ENCODE peak calls at places on chromosomes 12 and 14, in five cellular contexts. Q, L, Z, U and D are unnamed samples.

GRCh38 chr14:70822706-70823185 is 13.4 kb upstream of the MAP3K9 start:
- DNase-seq in Z (no peak), L (peak; percentile 75), Q (peak; percentile 36), U (no peak), D (peak; percentile 56)

GRCh38 chr12:15858348-15858747 is 23.8 kb upstream of the STRAP start:
- DNase-seq in Q (no peak), L (peak; percentile 8), Z (no peak), U (no peak), D (no peak)

GRCh38 chr14:64147126-64147790 is 146.9 kb downstream of the ESR2 start:
- DNase-seq in U (no peak), Q (peak; percentile 20), L (no peak), Z (no peak), D (no peak)

GRCh38 chr14:37708481-37708880 is 113.1 kb downstream of the TTC6 start:
- DNase-seq in Z (no peak), Q (no peak), U (no peak), L (no peak), D (no peak)

GRCh38 chr12:64796205-64796845 is 28.1 kb upstream of the TBC1D30 start:
- DNase-seq in Z (no peak), Q (peak; percentile 54), L (peak; percentile 85), U (peak; percentile 35), D (peak; percentile 68)

GRCh38 chr12:1443421-1444141 is 150.8 kb downstream of the FBXL14 start:
- DNase-seq in L (peak; percentile 32), U (no peak), Z (no peak), Q (peak; percentile 11), D (no peak)

GRCh38 chr12:76530531-76530930 is 29.0 kb downstream of the OSBPL8 start:
- DNase-seq in U (no peak), Q (no peak), L (no peak), Z (no peak), D (no peak)

GRCh38 chr12:3797649-3798048 is 44.7 kb upstream of the CRACR2A start:
- DNase-seq in L (no peak), U (no peak), Q (no peak), Z (no peak), D (no peak)

GRCh38 chr14:76962303-76962660 is 66.2 kb downstream of the IRF2BPL start:
- DNase-seq in U (no peak), L (no peak), Z (no peak), Q (no peak), D (no peak)

GRCh38 chr12:93571360-93571853 is 1.1 kb upstream of the SOCS2 start:
- DNase-seq in U (peak; percentile 41), Z (peak; percentile 84), Q (no peak), L (peak; percentile 77), D (peak; percentile 84)

GRCh38 chr12:110174373-110174996 is 50.3 kb downstream of the IFT81 start:
- DNase-seq in Z (no peak), U (no peak), L (no peak), Q (no peak), D (no peak)

GRCh38 chr12:69929531-69929930 is 104.5 kb downstream of the MYRFL start:
- DNase-seq in L (no peak), U (no peak), Z (no peak), Q (no peak), D (no peak)

GRCh38 chr14:103021817-103022668 is 35.3 kb downstream of the CDC42BPB start:
- DNase-seq in Z (no peak), L (no peak), Q (no peak), U (no peak), D (no peak)

GRCh38 chr12:12445882-12446181 is 89.0 kb downstream of the BORCS5 start:
- DNase-seq in Z (no peak), L (no peak), U (no peak), Q (no peak), D (no peak)

GRCh38 chr14:42140831-42141279 is 534.2 kb downstream of the LRFN5 start:
- DNase-seq in U (no peak), Z (no peak), L (no peak), Q (no peak), D (no peak)

GRCh38 chr12:104480826-104481457 is 24.2 kb downstream of the CHST11 start:
- DNase-seq in Z (peak; percentile 78), Q (no peak), U (no peak), L (no peak), D (no peak)

GRCh38 chr12:685388-685787 is 22.1 kb upstream of the NINJ2 start:
- DNase-seq in Z (no peak), U (peak; percentile 69), L (no peak), Q (no peak), D (no peak)

GRCh38 chr12:11812558-11813421 is 163.3 kb downstream of the ETV6 start:
- DNase-seq in U (no peak), L (peak; percentile 33), Q (no peak), Z (no peak), D (peak; percentile 46)

GRCh38 chr14:104075530-104076151 is 9.9 kb upstream of the ASPG start:
- DNase-seq in U (no peak), L (no peak), Q (no peak), Z (no peak), D (no peak)

GRCh38 chr14:61284001-61284400 is 2.9 kb upstream of the TMEM30B start:
- DNase-seq in L (no peak), Q (no peak), Z (no peak), U (no peak), D (no peak)

GRCh38 chr12:12365931-12366431 is 9.1 kb downstream of the BORCS5 start:
- DNase-seq in Q (no peak), Z (no peak), L (no peak), U (no peak), D (no peak)

GRCh38 chr12:18576104-18576622 is 161.6 kb downstream of the PLCZ1 start:
- DNase-seq in Z (no peak), U (no peak), L (no peak), Q (no peak), D (no peak)

GRCh38 chr14:92039720-92040430 is at the start of gene TRIP11:
- DNase-seq in L (peak; percentile 94), U (peak; percentile 94), Q (peak; percentile 98), Z (peak; percentile 96), D (peak; percentile 90)

GRCh38 chr14:92037989-92038388 is 1.9 kb downstream of the TRIP11 start:
- DNase-seq in Z (no peak), U (no peak), Q (no peak), L (no peak), D (no peak)

GRCh38 chr14:92040431-92041040 is 677 bp upstream of the TRIP11 start:
- DNase-seq in Q (peak; percentile 32), U (no peak), L (peak; percentile 12), Z (no peak), D (no peak)

GRCh38 chr14:92041203-92041602 is 1.3 kb upstream of the TRIP11 start:
- DNase-seq in Q (no peak), L (no peak), Z (no peak), U (no peak), D (no peak)

DNA sequence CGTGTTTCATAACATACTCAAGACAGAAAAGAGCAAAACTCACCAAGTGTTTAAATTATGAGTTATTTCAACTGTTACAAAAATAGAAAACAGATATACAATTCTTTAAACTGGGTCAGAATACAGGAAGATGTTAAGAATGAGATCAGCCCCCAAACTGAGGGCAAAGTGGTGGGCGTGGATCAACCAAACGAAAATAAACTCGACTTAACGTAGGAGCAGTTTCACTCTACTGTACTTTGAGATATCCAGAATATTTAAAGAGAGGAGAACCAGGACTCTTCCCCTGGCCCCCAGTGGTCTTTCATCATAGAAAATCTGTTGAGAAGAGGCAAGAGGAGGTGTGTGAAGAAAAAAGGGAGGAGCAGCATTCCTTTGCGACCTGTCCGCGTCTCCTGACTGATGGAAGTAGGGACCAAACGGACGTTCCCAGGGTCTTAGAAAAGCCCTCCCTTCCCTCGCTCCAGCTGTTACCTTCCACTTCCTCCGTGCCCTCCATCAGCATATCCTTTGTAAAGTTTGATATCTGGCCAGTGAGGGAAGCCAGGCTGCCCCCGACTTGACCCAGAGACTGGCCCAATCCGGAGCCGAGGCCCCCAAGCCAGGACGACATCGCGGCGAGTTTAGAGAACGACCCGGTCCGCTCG is 663 bp downstream of the TRIP11 start:
- DNase-seq in L (peak; percentile 89), Q (no peak), Z (no peak), U (no peak), D (no peak)
- TF ChIP-seq CTCF in L (no peak), Q (no peak), Z (no peak), U (no peak), D (no peak)

DNA sequence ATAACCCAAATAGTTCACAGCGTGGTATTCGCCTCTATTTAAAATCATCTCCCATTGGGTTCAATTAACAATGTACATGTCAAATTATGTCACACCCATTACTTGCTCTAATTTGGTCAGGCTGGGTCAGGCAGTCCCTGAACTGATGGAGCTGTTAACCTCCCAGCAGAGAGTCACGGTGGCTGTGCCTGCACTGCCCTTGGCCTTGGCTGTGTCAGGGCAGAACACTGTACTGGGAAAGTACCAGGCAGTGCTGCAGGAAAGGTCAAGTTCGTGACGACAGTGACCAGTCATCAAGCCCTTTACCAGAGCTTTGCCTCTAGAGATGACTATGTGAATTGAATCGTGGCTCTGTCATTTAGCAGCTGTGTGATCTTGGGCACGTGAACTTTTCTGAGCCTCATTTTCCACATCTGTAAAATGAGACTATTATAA is 100.0 kb downstream of the ARF6 start:
- DNase-seq in U (no peak), L (no peak), Z (no peak), Q (peak; percentile 19), D (no peak)
- TF ChIP-seq CTCF in U (no peak), L (no peak), Z (no peak), Q (no peak), D (no peak)

DNA sequence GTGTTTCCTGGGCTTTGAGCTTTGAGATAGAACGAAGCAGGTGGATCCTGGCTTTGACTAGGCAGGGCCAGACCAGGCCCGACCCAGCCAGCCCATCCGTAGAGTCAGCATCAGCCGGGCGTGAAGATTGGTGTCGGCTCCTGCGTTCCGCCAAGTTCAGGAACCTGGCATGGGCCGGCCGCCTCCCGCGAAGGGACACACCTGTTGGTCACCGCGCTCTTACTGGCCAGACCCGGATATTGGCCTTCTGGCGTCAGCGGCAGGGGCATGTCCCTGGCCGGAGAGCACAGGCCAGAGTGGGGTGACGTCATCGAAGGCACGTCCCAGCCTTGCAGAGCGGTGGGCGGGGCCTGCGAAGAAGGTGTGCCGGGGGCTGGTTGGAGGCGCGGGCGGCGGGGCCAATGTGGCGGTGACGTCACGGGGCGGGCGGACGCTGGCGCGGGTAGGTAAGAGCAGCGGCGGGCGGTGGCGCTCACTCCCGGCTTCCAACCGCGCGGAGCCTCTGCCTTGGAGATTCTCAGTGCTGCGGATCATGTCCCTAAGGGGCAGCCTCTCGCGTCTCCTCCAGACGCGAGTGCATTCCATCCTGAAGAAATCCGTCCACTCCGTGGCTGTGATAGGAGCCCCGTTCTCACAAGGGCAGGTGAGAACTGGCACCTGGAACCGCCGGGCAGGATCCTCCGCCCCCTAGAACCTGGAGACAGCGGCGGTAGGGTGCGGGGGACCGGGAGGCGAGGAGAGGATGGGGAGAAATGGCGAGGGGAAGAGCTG is at the start of gene ARG2:
- DNase-seq in U (peak; percentile 95), Z (peak; percentile 99), L (peak; percentile 98), Q (peak; percentile 100), D (peak; percentile 93)
- TF ChIP-seq CTCF in U (no peak), Z (no peak), L (peak; percentile 10), Q (peak; percentile 26), D (peak; percentile 27)

GRCh38 chr12:108066583-108067234 is 62.4 kb upstream of the WSCD2 start:
- DNase-seq in U (no peak), L (no peak), Q (no peak), Z (no peak), D (no peak)

GRCh38 chr12:108060054-108060453 is 69.0 kb upstream of the WSCD2 start:
- DNase-seq in Q (no peak), Z (no peak), L (no peak), U (no peak), D (no peak)

GRCh38 chr12:108065061-108065460 is 64.0 kb upstream of the WSCD2 start:
- DNase-seq in Z (no peak), L (no peak), U (no peak), Q (no peak), D (no peak)

GRCh38 chr12:108060910-108061309 is 68.2 kb upstream of the WSCD2 start:
- DNase-seq in Q (no peak), Z (no peak), U (no peak), L (no peak), D (no peak)

GRCh38 chr12:108063192-108063591 is 65.9 kb upstream of the WSCD2 start:
- DNase-seq in L (peak; percentile 38), Z (no peak), Q (no peak), U (no peak), D (peak; percentile 29)
- TF ChIP-seq CTCF in L (peak; percentile 28), Z (no peak), Q (peak; percentile 17), U (no peak), D (peak; percentile 65)